ENCODE peak calls at places on chromosomes 4 and X, in eight cellular contexts. One of them, this sample, is unnamed.

GRCh38 chr4:22427676-22428075 is 88.2 kb downstream of the ADGRA3 start:
- DNase-seq in endothelial cell of umbilical vein: no peak
- DNase-seq in transverse colon: no peak
- DNase-seq in H1: no peak
- DNase-seq in spleen: no peak
- DNase-seq in sigmoid colon: no peak
- DNase-seq in HepG2: no peak
- DNase-seq in SK-N-SH: no peak
- DNase-seq in this sample: no peak

GRCh38 chrX:132559101-132559500 is 70.3 kb upstream of the MBNL3 start:
- DNase-seq in endothelial cell of umbilical vein: no peak
- DNase-seq in transverse colon: no peak
- DNase-seq in H1: no peak
- DNase-seq in spleen: no peak
- DNase-seq in sigmoid colon: no peak
- DNase-seq in HepG2: peak; percentile 33
- DNase-seq in SK-N-SH: no peak
- DNase-seq in this sample: no peak

GRCh38 chr4:31045724-31046318 is 325.7 kb downstream of the PCDH7 start:
- DNase-seq in endothelial cell of umbilical vein: peak; percentile 74
- DNase-seq in transverse colon: peak; percentile 9
- DNase-seq in H1: no peak
- DNase-seq in spleen: no peak
- DNase-seq in sigmoid colon: no peak
- DNase-seq in HepG2: no peak
- DNase-seq in SK-N-SH: no peak
- DNase-seq in this sample: no peak

GRCh38 chr4:125316781-125317525 is 2.2 kb downstream of the FAT4 start:
- DNase-seq in endothelial cell of umbilical vein: peak; percentile 47
- DNase-seq in transverse colon: peak; percentile 14
- DNase-seq in H1: peak; percentile 76
- DNase-seq in spleen: peak; percentile 72
- DNase-seq in sigmoid colon: peak; percentile 76
- DNase-seq in HepG2: no peak
- DNase-seq in SK-N-SH: peak; percentile 66
- DNase-seq in this sample: no peak

GRCh38 chrX:103919336-103919682 is 43.1 kb upstream of the TMSB15B start:
- DNase-seq in endothelial cell of umbilical vein: no peak
- DNase-seq in transverse colon: peak; percentile 17
- DNase-seq in H1: no peak
- DNase-seq in spleen: no peak
- DNase-seq in sigmoid colon: no peak
- DNase-seq in HepG2: no peak
- DNase-seq in SK-N-SH: no peak
- DNase-seq in this sample: no peak

GRCh38 chr4:183409956-183410355 is 34.5 kb upstream of the CDKN2AIP start:
- DNase-seq in endothelial cell of umbilical vein: no peak
- DNase-seq in transverse colon: no peak
- DNase-seq in H1: no peak
- DNase-seq in spleen: no peak
- DNase-seq in sigmoid colon: peak; percentile 32
- DNase-seq in HepG2: no peak
- DNase-seq in SK-N-SH: no peak
- DNase-seq in this sample: no peak

GRCh38 chr4:168717852-168718251 is 221.0 kb downstream of the PALLD start:
- DNase-seq in endothelial cell of umbilical vein: no peak
- DNase-seq in transverse colon: no peak
- DNase-seq in H1: no peak
- DNase-seq in spleen: no peak
- DNase-seq in sigmoid colon: no peak
- DNase-seq in HepG2: no peak
- DNase-seq in SK-N-SH: no peak
- DNase-seq in this sample: no peak

GRCh38 chr4:105179539-105180401 is 33.1 kb downstream of the TET2 start:
- DNase-seq in endothelial cell of umbilical vein: no peak
- DNase-seq in transverse colon: no peak
- DNase-seq in H1: no peak
- DNase-seq in spleen: no peak
- DNase-seq in sigmoid colon: no peak
- DNase-seq in HepG2: peak; percentile 46
- DNase-seq in SK-N-SH: no peak
- DNase-seq in this sample: no peak

GRCh38 chrX:2685886-2686285 is 5.2 kb upstream of the CD99 start:
- DNase-seq in endothelial cell of umbilical vein: no peak
- DNase-seq in transverse colon: no peak
- DNase-seq in H1: no peak
- DNase-seq in spleen: no peak
- DNase-seq in sigmoid colon: no peak
- DNase-seq in HepG2: no peak
- DNase-seq in SK-N-SH: no peak
- DNase-seq in this sample: no peak

GRCh38 chr4:5039800-5040199 is 11.5 kb upstream of the STK32B start:
- DNase-seq in endothelial cell of umbilical vein: no peak
- DNase-seq in transverse colon: no peak
- DNase-seq in H1: no peak
- DNase-seq in spleen: no peak
- DNase-seq in sigmoid colon: no peak
- DNase-seq in HepG2: no peak
- DNase-seq in SK-N-SH: no peak
- DNase-seq in this sample: no peak

GRCh38 chr4:10032625-10033024 is 11.3 kb upstream of the SLC2A9 start:
- DNase-seq in endothelial cell of umbilical vein: no peak
- DNase-seq in transverse colon: no peak
- DNase-seq in H1: no peak
- DNase-seq in spleen: no peak
- DNase-seq in sigmoid colon: no peak
- DNase-seq in HepG2: peak; percentile 73
- DNase-seq in SK-N-SH: no peak
- DNase-seq in this sample: no peak

DNA sequence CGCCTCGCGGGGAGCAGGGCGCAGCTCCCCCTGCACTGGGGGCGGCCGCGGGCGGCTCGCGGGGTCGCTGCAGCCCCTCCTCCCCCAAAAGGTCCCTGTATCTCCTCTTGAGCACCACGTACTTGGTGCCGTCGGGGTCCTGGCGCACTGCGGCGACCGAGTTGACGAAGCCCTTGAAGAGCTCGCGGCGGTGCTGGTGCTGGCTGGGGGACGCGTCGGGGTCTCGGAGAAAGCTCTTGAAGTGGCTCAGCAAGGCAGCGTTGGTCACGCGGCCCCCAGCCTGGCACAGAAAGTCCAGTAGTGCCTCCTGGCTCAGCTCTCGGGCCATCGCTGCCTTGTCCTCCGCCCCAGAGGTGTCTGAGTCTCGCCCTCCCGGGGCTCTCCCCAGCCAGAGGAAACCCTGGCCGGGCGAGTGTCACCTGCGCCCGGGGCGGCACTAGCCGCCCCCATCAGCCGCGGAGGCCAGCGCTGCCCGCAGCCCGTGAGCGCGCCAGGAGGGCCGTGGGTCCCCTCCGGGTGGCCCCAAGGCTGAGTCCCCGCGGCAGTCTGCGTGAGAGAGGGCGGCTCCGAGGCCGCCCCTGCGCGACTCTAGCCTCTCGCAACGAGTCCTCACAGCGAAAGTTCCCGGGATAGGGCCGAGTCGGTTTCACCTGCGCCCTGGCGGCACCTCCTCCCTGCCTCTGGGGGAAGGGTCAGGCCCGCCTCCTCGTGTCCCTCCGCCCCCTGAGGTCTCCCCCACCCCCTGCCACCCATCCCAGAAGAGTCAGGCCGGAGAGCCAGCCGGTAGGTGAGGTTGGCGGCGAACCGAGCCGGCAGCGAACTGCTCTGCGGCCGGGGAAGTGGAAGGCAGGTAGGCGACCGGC is at the start of gene SOWAHB:
- DNase-seq in endothelial cell of umbilical vein: peak; percentile 12
- DNase-seq in transverse colon: peak; percentile 93
- DNase-seq in H1: peak; percentile 80
- DNase-seq in spleen: no peak
- DNase-seq in sigmoid colon: no peak
- DNase-seq in HepG2: peak; percentile 40
- DNase-seq in SK-N-SH: peak; percentile 58
- DNase-seq in this sample: no peak
- TF ChIP-seq POLR2AphosphoS5 in endothelial cell of umbilical vein: no peak
- TF ChIP-seq POLR2AphosphoS5 in transverse colon: peak; percentile 92
- TF ChIP-seq POLR2AphosphoS5 in H1: no peak
- TF ChIP-seq POLR2AphosphoS5 in spleen: no peak
- TF ChIP-seq POLR2AphosphoS5 in sigmoid colon: no peak
- TF ChIP-seq POLR2AphosphoS5 in HepG2: no peak
- TF ChIP-seq POLR2AphosphoS5 in SK-N-SH: no peak
- TF ChIP-seq POLR2AphosphoS5 in this sample: no peak

DNA sequence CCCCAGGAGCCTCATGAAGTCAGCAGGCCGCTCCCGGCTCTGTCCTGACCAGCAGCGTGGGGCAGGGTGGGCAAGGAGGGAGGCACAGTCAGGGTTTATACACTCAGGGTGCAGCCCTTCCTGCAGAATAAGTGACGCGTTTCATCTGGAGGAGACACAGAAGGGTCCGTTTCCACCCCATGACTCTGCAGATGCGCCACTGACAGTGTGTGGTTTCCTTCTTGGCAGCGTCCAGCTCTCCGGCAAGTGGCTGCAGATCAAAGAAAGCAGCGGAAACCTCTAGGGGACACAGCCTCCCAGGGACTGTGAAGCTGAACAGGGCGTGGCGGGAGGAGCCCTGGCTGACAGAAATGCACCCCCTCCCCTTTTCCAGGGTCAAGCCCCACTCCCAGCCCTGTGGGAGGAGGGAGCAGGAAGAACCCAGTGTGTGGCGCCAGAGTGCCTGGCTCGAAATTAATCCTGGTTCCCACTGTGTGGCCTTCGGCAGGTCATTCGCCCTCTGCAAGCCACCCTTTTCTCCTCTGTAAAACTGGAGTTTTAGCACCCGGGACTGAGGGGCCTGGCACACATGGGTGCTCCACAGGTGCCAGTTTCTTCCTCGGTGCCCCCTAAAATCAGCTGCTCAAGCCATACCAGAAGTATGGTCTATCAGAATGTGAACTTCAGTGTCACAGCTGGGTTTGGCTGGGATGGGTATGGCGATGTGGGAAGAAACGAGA is 17.3 kb upstream of the TBC1D14 start:
- DNase-seq in endothelial cell of umbilical vein: no peak
- DNase-seq in transverse colon: peak; percentile 61
- DNase-seq in H1: no peak
- DNase-seq in spleen: peak; percentile 90
- DNase-seq in sigmoid colon: peak; percentile 77
- DNase-seq in HepG2: peak; percentile 94
- DNase-seq in SK-N-SH: no peak
- DNase-seq in this sample: no peak
- TF ChIP-seq POLR2AphosphoS5 in endothelial cell of umbilical vein: no peak
- TF ChIP-seq POLR2AphosphoS5 in transverse colon: no peak
- TF ChIP-seq POLR2AphosphoS5 in H1: no peak
- TF ChIP-seq POLR2AphosphoS5 in spleen: peak; percentile 71
- TF ChIP-seq POLR2AphosphoS5 in sigmoid colon: no peak
- TF ChIP-seq POLR2AphosphoS5 in HepG2: peak; percentile 49
- TF ChIP-seq POLR2AphosphoS5 in SK-N-SH: no peak
- TF ChIP-seq POLR2AphosphoS5 in this sample: no peak

DNA sequence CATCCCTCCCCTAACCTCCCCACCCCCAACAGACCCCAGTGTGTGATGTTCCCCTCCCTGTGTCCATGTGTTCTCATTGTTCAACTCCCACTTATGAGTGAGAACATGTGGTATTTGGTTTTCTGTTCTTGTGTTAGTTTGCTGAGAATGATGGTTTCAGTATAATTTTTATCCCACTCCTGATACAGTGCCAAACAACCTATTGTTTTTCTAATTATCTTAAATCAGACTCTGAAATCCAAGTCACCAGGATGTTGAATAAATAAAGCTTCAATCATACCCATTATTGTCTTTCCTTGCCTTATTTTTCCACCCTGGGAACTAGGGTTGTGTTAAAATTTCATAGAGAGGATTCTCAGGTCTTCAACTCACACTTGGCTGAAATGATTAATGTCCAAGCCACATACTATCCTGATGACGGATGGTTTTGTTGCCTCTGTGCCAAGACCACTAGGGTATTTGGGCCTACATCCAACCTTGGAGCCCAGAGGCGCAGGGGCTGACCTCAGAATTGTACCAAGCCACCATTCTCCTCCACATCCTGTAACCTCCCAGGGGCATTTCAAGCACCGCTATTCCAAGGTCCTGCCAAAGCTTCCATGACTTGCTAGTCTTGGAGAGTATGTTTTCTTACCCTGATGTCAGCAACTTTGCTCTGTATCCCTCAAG is 332.4 kb downstream of the ARHGAP24 start:
- DNase-seq in endothelial cell of umbilical vein: peak; percentile 88
- DNase-seq in transverse colon: no peak
- DNase-seq in H1: no peak
- DNase-seq in spleen: no peak
- DNase-seq in sigmoid colon: no peak
- DNase-seq in HepG2: no peak
- DNase-seq in SK-N-SH: no peak
- DNase-seq in this sample: no peak
- TF ChIP-seq POLR2AphosphoS5 in endothelial cell of umbilical vein: peak; percentile 56
- TF ChIP-seq POLR2AphosphoS5 in transverse colon: no peak
- TF ChIP-seq POLR2AphosphoS5 in H1: no peak
- TF ChIP-seq POLR2AphosphoS5 in spleen: peak; percentile 44
- TF ChIP-seq POLR2AphosphoS5 in sigmoid colon: no peak
- TF ChIP-seq POLR2AphosphoS5 in HepG2: no peak
- TF ChIP-seq POLR2AphosphoS5 in SK-N-SH: no peak
- TF ChIP-seq POLR2AphosphoS5 in this sample: no peak

GRCh38 chr4:6494431-6495295 is 22.2 kb upstream of the PPP2R2C start:
- DNase-seq in endothelial cell of umbilical vein: no peak
- DNase-seq in transverse colon: no peak
- DNase-seq in H1: no peak
- DNase-seq in spleen: no peak
- DNase-seq in sigmoid colon: no peak
- DNase-seq in HepG2: no peak
- DNase-seq in SK-N-SH: no peak
- DNase-seq in this sample: no peak

GRCh38 chr4:6492027-6492590 is 19.7 kb upstream of the PPP2R2C start:
- DNase-seq in endothelial cell of umbilical vein: no peak
- DNase-seq in transverse colon: no peak
- DNase-seq in H1: peak; percentile 30
- DNase-seq in spleen: peak; percentile 45
- DNase-seq in sigmoid colon: no peak
- DNase-seq in HepG2: no peak
- DNase-seq in SK-N-SH: no peak
- DNase-seq in this sample: no peak

GRCh38 chr4:6492861-6493667 is 20.6 kb upstream of the PPP2R2C start:
- DNase-seq in endothelial cell of umbilical vein: no peak
- DNase-seq in transverse colon: no peak
- DNase-seq in H1: peak; percentile 41
- DNase-seq in spleen: no peak
- DNase-seq in sigmoid colon: no peak
- DNase-seq in HepG2: no peak
- DNase-seq in SK-N-SH: no peak
- DNase-seq in this sample: no peak

GRCh38 chr4:6495296-6495590 is 22.8 kb upstream of the PPP2R2C start:
- DNase-seq in endothelial cell of umbilical vein: no peak
- DNase-seq in transverse colon: no peak
- DNase-seq in H1: peak; percentile 38
- DNase-seq in spleen: no peak
- DNase-seq in sigmoid colon: no peak
- DNase-seq in HepG2: no peak
- DNase-seq in SK-N-SH: no peak
- DNase-seq in this sample: no peak

GRCh38 chr4:6493668-6494304 is 21.4 kb upstream of the PPP2R2C start:
- DNase-seq in endothelial cell of umbilical vein: no peak
- DNase-seq in transverse colon: no peak
- DNase-seq in H1: peak; percentile 48
- DNase-seq in spleen: no peak
- DNase-seq in sigmoid colon: no peak
- DNase-seq in HepG2: no peak
- DNase-seq in SK-N-SH: no peak
- DNase-seq in this sample: no peak
- TF ChIP-seq POLR2AphosphoS5 in endothelial cell of umbilical vein: no peak
- TF ChIP-seq POLR2AphosphoS5 in transverse colon: no peak
- TF ChIP-seq POLR2AphosphoS5 in H1: no peak
- TF ChIP-seq POLR2AphosphoS5 in spleen: no peak
- TF ChIP-seq POLR2AphosphoS5 in sigmoid colon: no peak
- TF ChIP-seq POLR2AphosphoS5 in HepG2: no peak
- TF ChIP-seq POLR2AphosphoS5 in SK-N-SH: no peak
- TF ChIP-seq POLR2AphosphoS5 in this sample: no peak